ENCODE peak calls at places on chromosomes 6 and 20, in six cellular contexts. N, W, B, F, M and R are unnamed samples.

GRCh38 chr6:81450180-81450579 is 302.3 kb downstream of the TENT5A start:
- DNase-seq in N (peak; percentile 48), W (no peak), B (no peak), F (no peak), M (no peak), R (no peak)

GRCh38 chr6:169869301-169869700 is 117.9 kb downstream of the ERMARD start:
- DNase-seq in N (no peak), W (no peak), B (no peak), F (no peak), M (no peak), R (no peak)

GRCh38 chr6:14655201-14655988 is 537.8 kb downstream of the CD83 start:
- DNase-seq in N (no peak), W (no peak), B (no peak), F (no peak), M (no peak), R (no peak)

GRCh38 chr20:62952373-62953166 is at the start of gene SLC17A9:
- DNase-seq in N (peak; percentile 36), W (no peak), B (peak; percentile 58), F (no peak), M (peak; percentile 88), R (peak; percentile 76)

GRCh38 chr20:64000906-64001305 is 20.0 kb downstream of the PRPF6 start:
- DNase-seq in N (no peak), W (no peak), B (no peak), F (no peak), M (no peak), R (no peak)

GRCh38 chr6:24064106-24064505 is 61.9 kb upstream of the NRSN1 start:
- DNase-seq in N (no peak), W (no peak), B (no peak), F (no peak), M (no peak), R (no peak)

GRCh38 chr6:170459451-170459850 is 93.7 kb downstream of the PSMB1 start:
- DNase-seq in N (peak; percentile 65), W (no peak), B (no peak), F (no peak), M (no peak), R (no peak)

GRCh38 chr6:105810922-105811482 is 275.1 kb upstream of the PRDM1 start:
- DNase-seq in N (no peak), W (no peak), B (no peak), F (no peak), M (no peak), R (no peak)

GRCh38 chr20:34954905-34955231 is 738 bp downstream of the GSS start:
- DNase-seq in N (peak; percentile 55), W (no peak), B (no peak), F (no peak), M (no peak), R (no peak)

GRCh38 chr20:46683939-46684750 is 5.1 kb downstream of the TP53RK start:
- DNase-seq in N (peak; percentile 88), W (no peak), B (peak; percentile 54), F (peak; percentile 40), M (no peak), R (no peak)

GRCh38 chr6:44333942-44334341 is 8.5 kb upstream of the SPATS1 start:
- DNase-seq in N (no peak), W (no peak), B (no peak), F (no peak), M (no peak), R (no peak)

GRCh38 chr6:39190545-39191235 is 38.6 kb downstream of the KCNK5 start:
- DNase-seq in N (no peak), W (no peak), B (no peak), F (no peak), M (no peak), R (no peak)

GRCh38 chr20:41228858-41229257 is 88.7 kb downstream of the ZHX3 start:
- DNase-seq in N (no peak), W (no peak), B (no peak), F (no peak), M (no peak), R (no peak)

GRCh38 chr6:127026247-127026646 is 92.2 kb upstream of the RSPO3 start:
- DNase-seq in N (peak; percentile 7), W (no peak), B (no peak), F (no peak), M (no peak), R (no peak)

GRCh38 chr6:47633141-47633540 is 65.2 kb upstream of the ADGRF4 start:
- DNase-seq in N (peak; percentile 28), W (no peak), B (no peak), F (no peak), M (no peak), R (no peak)

GRCh38 chr6:22476811-22477210 is 92.6 kb upstream of the HDGFL1 start:
- DNase-seq in N (no peak), W (no peak), B (no peak), F (no peak), M (no peak), R (no peak)

GRCh38 chr6:79869600-79870084 is 77.7 kb downstream of the ELOVL4 start:
- DNase-seq in N (peak; percentile 76), W (peak; percentile 67), B (peak; percentile 77), F (peak; percentile 51), M (peak; percentile 89), R (peak; percentile 65)

GRCh38 chr6:104409913-104410312 is 449.8 kb downstream of the HACE1 start:
- DNase-seq in N (peak; percentile 48), W (no peak), B (no peak), F (no peak), M (no peak), R (no peak)

GRCh38 chr6:87756858-87757257 is 54.8 kb upstream of the AKIRIN2 start:
- DNase-seq in N (peak; percentile 76), W (no peak), B (peak; percentile 48), F (no peak), M (no peak), R (peak; percentile 41)
- TF ChIP-seq CTCF in N (no peak), W (no peak), B (no peak), F (no peak), M (no peak), R (no peak)

GRCh38 chr20:56204206-56204605 is 44.3 kb upstream of the MC3R start:
- DNase-seq in N (no peak), W (no peak), B (no peak), F (no peak), M (no peak), R (no peak)

GRCh38 chr20:56205350-56205749 is 43.2 kb upstream of the MC3R start:
- DNase-seq in N (no peak), W (no peak), B (no peak), F (no peak), M (no peak), R (no peak)

GRCh38 chr20:56200456-56200855 is 48.1 kb upstream of the MC3R start:
- DNase-seq in N (peak; percentile 4), W (no peak), B (no peak), F (no peak), M (no peak), R (no peak)

GRCh38 chr20:56207656-56208055 is 40.9 kb upstream of the MC3R start:
- DNase-seq in N (no peak), W (no peak), B (no peak), F (no peak), M (no peak), R (no peak)

DNA sequence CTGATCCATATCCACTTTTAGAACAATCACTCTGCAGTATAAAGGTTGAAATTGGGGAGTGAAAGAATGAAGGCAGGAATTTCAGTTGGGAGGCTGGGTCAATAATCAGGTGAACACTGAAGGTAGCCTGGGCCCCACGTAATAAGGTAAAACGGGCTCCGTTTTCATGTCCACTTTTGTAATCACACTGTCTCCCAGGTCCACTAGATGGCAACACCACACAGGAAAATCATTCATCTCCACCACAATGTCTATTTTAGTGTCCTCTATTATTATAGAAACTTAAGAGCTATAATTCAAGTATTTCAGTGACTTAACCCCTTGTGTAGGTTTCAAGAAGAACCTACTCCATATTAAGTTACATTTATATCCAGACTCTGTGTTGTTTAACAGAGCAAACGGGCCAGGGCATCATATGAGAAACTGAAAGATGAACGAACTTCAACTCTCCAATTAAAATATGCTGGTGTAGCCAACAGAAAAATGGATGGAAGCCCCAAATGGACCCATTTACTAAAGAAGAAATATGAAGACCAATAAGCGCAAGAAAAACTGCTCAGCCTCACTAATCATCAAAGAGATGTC is 45.9 kb upstream of the MC3R start:
- DNase-seq in N (peak; percentile 30), W (no peak), B (no peak), F (no peak), M (no peak), R (no peak)
- TF ChIP-seq CTCF in N (peak; percentile 28), W (no peak), B (no peak), F (no peak), M (no peak), R (no peak)

GRCh38 chr6:33298773-33299236 is at the start of gene RGL2:
- DNase-seq in N (no peak), W (peak; percentile 45), B (peak; percentile 85), F (no peak), M (peak; percentile 95), R (peak; percentile 63)

GRCh38 chr6:33299237-33299944 is 649 bp upstream of the RGL2 start:
- DNase-seq in N (peak; percentile 94), W (peak; percentile 94), B (peak; percentile 92), F (no peak), M (peak; percentile 95), R (peak; percentile 90)

GRCh38 chr6:33296797-33297405 is 1.8 kb downstream of the RGL2 start:
- DNase-seq in N (no peak), W (no peak), B (no peak), F (no peak), M (no peak), R (no peak)

GRCh38 chr6:33297406-33297955 is 1.3 kb downstream of the RGL2 start:
- DNase-seq in N (no peak), W (no peak), B (peak; percentile 75), F (no peak), M (peak; percentile 66), R (peak; percentile 45)

DNA sequence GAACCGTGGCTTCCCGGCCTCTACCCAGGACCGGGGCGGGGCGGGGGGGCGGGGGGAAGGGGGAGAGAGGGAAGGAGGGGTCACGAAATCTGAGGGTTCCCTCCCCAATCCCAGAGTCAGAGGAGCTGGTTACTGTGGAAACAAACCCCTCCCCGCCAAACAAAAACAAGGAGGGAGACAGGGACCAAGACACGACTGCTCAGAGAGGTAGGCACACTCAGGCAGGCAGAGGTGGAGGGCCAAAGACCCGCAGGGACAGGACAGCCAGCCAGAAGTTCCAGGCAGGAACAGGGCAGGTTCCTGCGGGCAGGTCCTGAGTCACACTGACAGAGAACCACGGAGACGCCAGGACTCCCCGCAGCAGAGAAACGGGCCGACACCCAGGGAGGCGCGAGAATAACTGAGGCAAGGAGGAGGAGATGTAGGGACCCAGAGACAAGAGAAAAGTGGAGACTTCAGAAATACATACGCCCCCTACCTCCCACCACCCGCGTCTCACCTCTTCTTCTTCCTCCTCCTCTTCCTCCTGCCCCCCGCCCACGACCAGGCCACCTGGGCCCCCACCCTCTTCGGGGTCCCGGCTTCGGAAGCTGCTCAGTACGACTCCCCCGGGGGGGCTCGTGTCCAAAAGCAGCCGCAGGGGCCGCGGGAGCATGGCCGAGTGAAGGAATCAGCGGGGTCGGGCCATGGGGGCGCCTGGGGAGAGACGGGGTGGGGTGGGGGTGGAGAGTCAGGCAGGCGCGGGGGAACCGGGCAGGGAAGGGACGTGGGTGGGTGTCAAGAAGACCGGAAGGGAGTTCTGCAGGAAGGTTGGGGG is 578 bp downstream of the RGL2 start:
- DNase-seq in N (peak; percentile 85), W (peak; percentile 65), B (peak; percentile 83), F (no peak), M (peak; percentile 71), R (peak; percentile 54)
- TF ChIP-seq CTCF in N (no peak), W (no peak), B (no peak), F (no peak), M (no peak), R (no peak)

DNA sequence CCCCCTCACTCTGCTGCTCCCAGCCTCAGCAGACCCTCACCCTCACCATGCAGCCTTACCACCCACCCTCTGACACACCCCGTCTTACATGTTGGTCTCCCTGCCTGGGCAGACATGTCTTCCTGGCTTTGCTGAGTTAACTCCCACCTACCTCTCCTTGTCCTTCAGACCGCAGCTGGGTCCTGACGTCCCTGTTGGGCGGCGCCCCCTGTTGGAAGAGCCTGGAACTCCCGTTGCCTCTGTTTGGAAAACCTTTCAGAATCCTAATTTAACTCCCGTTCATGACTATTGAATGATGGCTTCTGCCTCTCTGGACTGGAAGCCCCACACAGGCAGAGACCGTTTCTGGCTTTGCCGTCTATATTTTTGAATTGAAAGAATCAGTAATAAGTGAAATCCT is 245.1 kb downstream of the MYLK4 start:
- DNase-seq in N (peak; percentile 9), W (no peak), B (no peak), F (no peak), M (no peak), R (no peak)
- TF ChIP-seq CTCF in N (peak; percentile 51), W (no peak), B (no peak), F (peak; percentile 70), M (no peak), R (no peak)